ENCODE peak calls at places on chromosome 12, in four cellular contexts. Y, S, H and D are unnamed samples.

GRCh38 chr12:109951751-109952150 is 44.4 kb downstream of the GIT2 start:
- DNase-seq in H (no peak), S (no peak), Y (peak), D (no peak)

GRCh38 chr12:122875590-122876220 is 20.2 kb downstream of the VPS37B start:
- DNase-seq in S (no peak), H (no peak), Y (peak), D (no peak)

GRCh38 chr12:132608231-132609171 is 1.9 kb downstream of the LRCOL1 start:
- DNase-seq in H (no peak), S (no peak), Y (no peak), D (no peak)

GRCh38 chr12:11834104-11834812 is 184.8 kb downstream of the ETV6 start:
- DNase-seq in S (no peak), H (no peak), Y (peak), D (no peak)

GRCh38 chr12:83389237-83389996 is 702.7 kb downstream of the TMTC2 start:
- DNase-seq in H (no peak), Y (no peak), S (peak), D (no peak)

GRCh38 chr12:45415393-45415817 is 199.5 kb downstream of the ANO6 start:
- DNase-seq in Y (peak), H (no peak), S (no peak), D (peak)

GRCh38 chr12:95460105-95460504 is 13.8 kb upstream of the METAP2 start:
- DNase-seq in S (no peak), Y (no peak), H (no peak), D (no peak)

GRCh38 chr12:13196302-13196921 is at the start of gene EMP1:
- DNase-seq in Y (peak), H (peak), S (peak), D (peak)

GRCh38 chr12:27542628-27543027 is 18.6 kb downstream of the PPFIBP1 start:
- DNase-seq in H (no peak), Y (peak), S (no peak), D (no peak)

GRCh38 chr12:15749937-15750336 is 39.3 kb downstream of the EPS8 start:
- DNase-seq in S (no peak), H (no peak), Y (no peak), D (no peak)

GRCh38 chr12:28303192-28303591 is 112.9 kb downstream of the CCDC91 start:
- DNase-seq in H (no peak), Y (no peak), S (no peak), D (no peak)

GRCh38 chr12:114192549-114192948 is 213.4 kb downstream of the TBX5 start:
- DNase-seq in S (no peak), Y (no peak), H (no peak), D (no peak)

GRCh38 chr12:101570022-101570421 is 24.7 kb upstream of the MYBPC1 start:
- DNase-seq in H (no peak), Y (peak), S (no peak), D (no peak)

GRCh38 chr12:47551426-47551851 is 154.4 kb downstream of the RPAP3 start:
- DNase-seq in Y (peak), S (no peak), H (no peak), D (no peak)

GRCh38 chr12:120711411-120711810 is 1.2 kb downstream of the UNC119B start:
- DNase-seq in H (no peak), S (no peak), Y (no peak), D (no peak)

GRCh38 chr12:1474567-1475153 is 119.7 kb downstream of the FBXL14 start:
- DNase-seq in Y (peak), H (no peak), S (no peak), D (no peak)

GRCh38 chr12:119679490-119679889 is 11.6 kb downstream of the PRKAB1 start:
- DNase-seq in Y (no peak), H (no peak), S (peak), D (no peak)

GRCh38 chr12:110782068-110782467 is 39.4 kb upstream of the PPP1CC start:
- DNase-seq in Y (no peak), H (no peak), S (no peak), D (no peak)

GRCh38 chr12:101792046-101792931 is 38.5 kb downstream of the GNPTAB start:
- DNase-seq in S (no peak), Y (peak), H (no peak), D (no peak)

GRCh38 chr12:45051490-45052105 is 699 bp upstream of the DBX2 start:
- DNase-seq in H (no peak), S (no peak), Y (peak), D (no peak)

GRCh38 chr12:132215644-132215989 is 71.4 kb downstream of the NOC4L start:
- DNase-seq in S (no peak), Y (no peak), H (no peak), D (no peak)

GRCh38 chr12:32671930-32672785 is 6.9 kb upstream of the DNM1L start:
- DNase-seq in S (peak), H (no peak), Y (peak), D (no peak)

GRCh38 chr12:67517181-67517887 is 131.2 kb upstream of the DYRK2 start:
- DNase-seq in Y (no peak), S (peak), H (no peak), D (no peak)

GRCh38 chr12:116559080-116559329 is 176 bp upstream of the MAP1LC3B2 start:
- DNase-seq in Y (no peak), H (no peak), S (no peak), D (peak)

GRCh38 chr12:18160901-18161300 is 70.9 kb upstream of the RERGL start:
- DNase-seq in H (no peak), S (no peak), Y (no peak), D (no peak)

GRCh38 chr12:67649165-67650126 is 901 bp downstream of the DYRK2 start:
- DNase-seq in H (peak), S (peak), Y (peak), D (no peak)

GRCh38 chr12:61018571-61018970 is 1241.6 kb upstream of the USP15 start:
- DNase-seq in Y (no peak), S (no peak), H (no peak), D (no peak)

GRCh38 chr12:16277585-16277984 is at the start of gene SLC15A5:
- DNase-seq in H (no peak), Y (no peak), S (no peak), D (no peak)

DNA sequence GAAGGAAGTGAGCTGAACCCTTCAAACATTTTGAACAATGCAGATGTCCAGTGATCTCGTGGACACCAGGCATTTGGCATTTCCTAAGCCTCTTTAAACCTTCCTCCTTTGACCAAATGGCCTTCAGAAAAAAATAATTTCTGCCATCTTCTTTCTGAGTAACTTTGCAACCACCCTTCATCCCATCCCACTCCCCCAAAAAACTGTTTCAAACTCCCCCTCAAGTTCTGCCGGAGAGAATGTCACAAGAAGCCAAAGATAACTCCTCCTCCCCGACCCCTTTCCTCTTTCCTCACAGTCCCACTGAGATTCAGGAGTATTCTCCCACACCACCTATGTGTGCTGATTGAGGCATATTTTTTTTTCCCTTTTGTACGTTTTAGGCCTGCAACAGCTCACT is 1.7 kb downstream of the KSR2 start:
- DNase-seq in H (no peak), Y (no peak), S (no peak), D (no peak)
- H3K4me3 ChIP-seq in H (no peak), Y (no peak), S (no peak), D (no peak)

DNA sequence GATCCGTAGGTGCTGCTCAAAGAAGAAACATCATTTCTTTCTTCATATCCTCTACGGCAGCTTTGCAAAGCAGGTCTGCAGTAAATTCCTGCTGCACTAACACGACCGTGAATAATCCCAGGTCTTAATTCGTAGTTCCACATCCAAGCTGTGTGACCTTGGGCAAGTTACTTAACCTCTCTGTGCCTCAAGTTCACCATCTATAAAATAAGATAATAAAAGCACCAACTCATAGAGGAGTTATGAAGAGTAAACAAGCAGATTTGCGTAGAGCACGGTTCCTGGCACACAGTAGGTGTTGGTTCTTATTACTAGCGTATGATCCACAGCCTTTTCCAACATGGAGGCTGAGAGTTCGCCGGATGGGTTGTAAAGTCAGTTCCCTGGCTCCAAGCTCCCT is 3.6 kb downstream of the NCOR2 start:
- DNase-seq in H (no peak), S (no peak), Y (no peak), D (no peak)
- H3K4me3 ChIP-seq in H (no peak), S (no peak), Y (no peak), D (no peak)

GRCh38 chr12:115209230-115209629 is 525.3 kb upstream of the TBX3 start:
- DNase-seq in Y (no peak), S (peak), H (no peak), D (no peak)
- H3K4me3 ChIP-seq in Y (no peak), S (no peak), H (no peak), D (no peak)

GRCh38 chr12:14714437-14714836 is 18.0 kb upstream of the GUCY2C start:
- DNase-seq in H (no peak), S (no peak), Y (no peak), D (no peak)
- H3K4me3 ChIP-seq in H (no peak), S (no peak), Y (no peak), D (no peak)